ENCODE peak calls at places on chromosomes 12 and 14, in seven cellular contexts. Z, Q, D, N, B, U and I are unnamed samples. For H3K36me3, the result is how much of the 10 kb centered on the place peaks cover.

GRCh38 chr14:41016213-41016612 is 590.5 kb upstream of the LRFN5 start:
- DNase-seq in Z (no peak), Q (no peak), D (no peak), N (no peak), B (no peak), U (no peak), I (no peak)

GRCh38 chr12:53102883-53103807 is at the start of gene SOAT2:
- DNase-seq in Z (peak), Q (no peak), D (no peak), N (no peak), B (no peak), U (no peak), I (no peak)

GRCh38 chr14:100554082-100554677 is 33.0 kb downstream of the BEGAIN start:
- DNase-seq in Z (no peak), Q (no peak), D (no peak), N (peak), B (peak), U (no peak), I (no peak)

GRCh38 chr12:76820888-76821482 is 57.1 kb downstream of the ZDHHC17 start:
- DNase-seq in Z (no peak), Q (peak), D (no peak), N (peak), B (peak), U (no peak), I (no peak)

GRCh38 chr12:50514526-50515276 is 9.9 kb downstream of the DIP2B start:
- DNase-seq in Z (no peak), Q (no peak), D (no peak), N (no peak), B (no peak), U (no peak), I (no peak)

GRCh38 chr12:29216266-29216665 is 67.2 kb downstream of the FAR2 start:
- DNase-seq in Z (no peak), Q (no peak), D (no peak), N (no peak), B (no peak), U (no peak), I (no peak)

GRCh38 chr14:60736494-60736893 is 1.9 kb downstream of the MNAT1 start:
- DNase-seq in Z (no peak), Q (peak), D (no peak), N (no peak), B (no peak), U (no peak), I (no peak)

GRCh38 chr14:72256055-72256454 is 323.8 kb downstream of the RGS6 start:
- DNase-seq in Z (no peak), Q (peak), D (no peak), N (no peak), B (no peak), U (no peak), I (no peak)

GRCh38 chr12:68450947-68451260 is 118.7 kb upstream of the MDM1 start:
- DNase-seq in Z (no peak), Q (no peak), D (no peak), N (no peak), B (no peak), U (no peak), I (no peak)

GRCh38 chr14:50766338-50766886 is 64.5 kb downstream of the NIN start:
- DNase-seq in Z (no peak), Q (peak), D (no peak), N (no peak), B (no peak), U (no peak), I (no peak)

GRCh38 chr14:95885866-95886265 is 9.2 kb downstream of the TUNAR start:
- DNase-seq in Z (no peak), Q (no peak), D (no peak), N (peak), B (no peak), U (no peak), I (peak)

GRCh38 chr14:48111151-48111550 is 435.7 kb upstream of the MDGA2 start:
- DNase-seq in Z (no peak), Q (no peak), D (no peak), N (no peak), B (no peak), U (no peak), I (no peak)

GRCh38 chr12:44441155-44441554 is 435.0 kb downstream of the NELL2 start:
- DNase-seq in Z (no peak), Q (no peak), D (no peak), N (no peak), B (no peak), U (no peak), I (no peak)

GRCh38 chr14:60878536-60878935 is 102.3 kb downstream of the TRMT5 start:
- DNase-seq in Z (no peak), Q (no peak), D (no peak), N (no peak), B (no peak), U (no peak), I (no peak)

GRCh38 chr12:96526110-96526509 is 36.7 kb downstream of the CFAP54 start:
- DNase-seq in Z (no peak), Q (no peak), D (no peak), N (no peak), B (no peak), U (no peak), I (no peak)

GRCh38 chr14:41607966-41608663 is 1.4 kb downstream of the LRFN5 start:
- DNase-seq in Z (no peak), Q (no peak), D (no peak), N (peak), B (no peak), U (peak), I (peak)

GRCh38 chr12:123705935-123706334 is 6.2 kb upstream of the ATP6V0A2 start:
- DNase-seq in Z (no peak), Q (no peak), D (no peak), N (no peak), B (peak), U (no peak), I (no peak)

GRCh38 chr14:61472025-61472672 is 150.8 kb downstream of the PRKCH start:
- DNase-seq in Z (peak), Q (peak), D (no peak), N (peak), B (no peak), U (no peak), I (no peak)

GRCh38 chr12:107225626-107226025 is 132.3 kb upstream of the CRY1 start:
- DNase-seq in Z (no peak), Q (peak), D (no peak), N (no peak), B (no peak), U (no peak), I (no peak)

GRCh38 chr12:52645120-52645761 is 6.8 kb downstream of the KRT2 start:
- DNase-seq in Z (peak), Q (no peak), D (no peak), N (no peak), B (no peak), U (no peak), I (no peak)

GRCh38 chr12:5050542-5050941 is 6.9 kb downstream of the KCNA5 start:
- DNase-seq in Z (no peak), Q (no peak), D (no peak), N (no peak), B (no peak), U (no peak), I (no peak)

GRCh38 chr14:54213531-54213930 is 183.3 kb upstream of the CDKN3 start:
- DNase-seq in Z (no peak), Q (no peak), D (no peak), N (no peak), B (no peak), U (no peak), I (no peak)

GRCh38 chr12:28145211-28145610 is 45.0 kb upstream of the CCDC91 start:
- DNase-seq in Z (no peak), Q (no peak), D (no peak), N (no peak), B (no peak), U (no peak), I (no peak)

GRCh38 chr12:124764870-124765570 is 98.6 kb downstream of the SCARB1 start:
- DNase-seq in Z (no peak), Q (peak), D (no peak), N (no peak), B (no peak), U (no peak), I (no peak)

GRCh38 chr14:80213602-80214001 is 2.3 kb upstream of the DIO2 start:
- DNase-seq in Z (no peak), Q (peak), D (no peak), N (peak), B (peak), U (no peak), I (peak)

GRCh38 chr14:54567224-54567633 is 301 bp downstream of the SAMD4A start:
- DNase-seq in Z (no peak), Q (no peak), D (no peak), N (peak), B (peak), U (peak), I (peak)

GRCh38 chr12:1807489-1807888 is 12.9 kb upstream of the LRTM2 start:
- DNase-seq in Z (no peak), Q (no peak), D (no peak), N (no peak), B (no peak), U (peak), I (peak)

GRCh38 chr12:26317942-26318565 is 122.7 kb downstream of the SSPN start:
- DNase-seq in Z (no peak), Q (peak), D (no peak), N (no peak), B (no peak), U (no peak), I (no peak)

GRCh38 chr14:60106341-60106740 is 14.6 kb downstream of the PCNX4 start:
- DNase-seq in Z (no peak), Q (peak), D (no peak), N (peak), B (peak), U (no peak), I (peak)

GRCh38 chr12:116169071-116169470 is 108.4 kb downstream of the MED13L start:
- DNase-seq in Z (no peak), Q (no peak), D (no peak), N (no peak), B (no peak), U (no peak), I (no peak)

GRCh38 chr12:116171549-116171948 is 105.9 kb downstream of the MED13L start:
- DNase-seq in Z (no peak), Q (no peak), D (no peak), N (no peak), B (no peak), U (no peak), I (no peak)

GRCh38 chr12:116174904-116175303 is 102.6 kb downstream of the MED13L start:
- DNase-seq in Z (no peak), Q (no peak), D (no peak), N (no peak), B (no peak), U (no peak), I (no peak)

GRCh38 chr12:116177017-116177416 is 100.5 kb downstream of the MED13L start:
- DNase-seq in Z (no peak), Q (no peak), D (no peak), N (no peak), B (no peak), U (no peak), I (no peak)

DNA sequence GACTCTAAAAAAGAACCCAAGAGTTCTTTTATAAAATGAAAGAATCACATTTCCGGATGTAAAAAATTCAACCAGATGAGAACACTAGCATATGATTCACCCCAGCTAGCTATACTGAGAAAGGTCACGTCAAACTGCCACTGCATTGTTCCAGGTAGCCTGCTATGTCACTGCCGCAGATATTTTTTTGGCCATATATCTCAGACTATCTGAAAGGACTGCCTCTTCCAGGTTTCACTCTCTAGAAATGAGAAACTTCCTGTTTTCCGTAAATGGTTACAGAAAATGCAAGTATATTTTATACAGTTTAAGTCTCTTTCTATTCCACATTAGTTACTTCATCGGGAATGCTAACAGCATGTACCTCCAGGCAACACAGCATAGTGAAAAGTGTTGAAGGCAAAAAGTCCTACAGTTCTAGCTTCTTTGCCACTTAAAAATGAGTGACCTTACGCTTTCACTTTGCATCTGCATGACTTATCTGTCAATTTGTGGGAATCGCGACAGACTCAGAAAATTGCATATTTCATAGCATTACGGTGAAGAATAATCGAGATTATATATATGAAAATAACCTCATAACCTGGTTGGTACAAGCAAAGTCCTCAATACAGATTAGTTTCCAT is 105.2 kb downstream of the MED13L start:
- DNase-seq in Z (no peak), Q (no peak), D (no peak), N (no peak), B (no peak), U (no peak), I (no peak)
- H3K4me3 ChIP-seq in Z (no peak), Q (no peak), D (no peak), N (no peak), B (no peak), U (no peak), I (no peak)

GRCh38 chr12:131194166-131194565 is 240.5 kb downstream of the ADGRD1 start:
- DNase-seq in Z (no peak), Q (no peak), D (no peak), N (no peak), B (peak), U (no peak), I (no peak)

GRCh38 chr12:131199221-131199620 is 245.5 kb downstream of the ADGRD1 start:
- DNase-seq in Z (no peak), Q (no peak), D (no peak), N (no peak), B (no peak), U (no peak), I (no peak)

GRCh38 chr12:131195796-131196195 is 242.1 kb downstream of the ADGRD1 start:
- DNase-seq in Z (no peak), Q (no peak), D (no peak), N (no peak), B (no peak), U (no peak), I (peak)

GRCh38 chr12:131197490-131197889 is 243.8 kb downstream of the ADGRD1 start:
- DNase-seq in Z (no peak), Q (no peak), D (no peak), N (no peak), B (no peak), U (no peak), I (no peak)

GRCh38 chr12:131196220-131196619 is 242.5 kb downstream of the ADGRD1 start:
- DNase-seq in Z (no peak), Q (no peak), D (no peak), N (no peak), B (no peak), U (no peak), I (peak)
- H3K36me3 ChIP-seq in Z (under half), Q (under half), D (under half), N (under half), B (under half), U (under half), I (under half)

GRCh38 chr14:73742520-73743238 is 28.5 kb upstream of the PNMA1 start:
- DNase-seq in Z (no peak), Q (no peak), D (no peak), N (no peak), B (no peak), U (no peak), I (no peak)

GRCh38 chr14:73740921-73741326 is 26.7 kb upstream of the PNMA1 start:
- DNase-seq in Z (no peak), Q (no peak), D (peak), N (peak), B (peak), U (no peak), I (peak)

GRCh38 chr14:73743431-73743931 is 29.3 kb upstream of the PNMA1 start:
- DNase-seq in Z (peak), Q (no peak), D (no peak), N (peak), B (no peak), U (no peak), I (no peak)

GRCh38 chr14:73741386-73741875 is 27.2 kb upstream of the PNMA1 start:
- DNase-seq in Z (peak), Q (peak), D (no peak), N (peak), B (peak), U (no peak), I (peak)

GRCh38 chr14:73741876-73742519 is 27.8 kb upstream of the PNMA1 start:
- DNase-seq in Z (no peak), Q (no peak), D (no peak), N (no peak), B (no peak), U (no peak), I (no peak)
- H3K4me3 ChIP-seq in Z (peak), Q (peak), D (no peak), N (no peak), B (no peak), U (no peak), I (no peak)

DNA sequence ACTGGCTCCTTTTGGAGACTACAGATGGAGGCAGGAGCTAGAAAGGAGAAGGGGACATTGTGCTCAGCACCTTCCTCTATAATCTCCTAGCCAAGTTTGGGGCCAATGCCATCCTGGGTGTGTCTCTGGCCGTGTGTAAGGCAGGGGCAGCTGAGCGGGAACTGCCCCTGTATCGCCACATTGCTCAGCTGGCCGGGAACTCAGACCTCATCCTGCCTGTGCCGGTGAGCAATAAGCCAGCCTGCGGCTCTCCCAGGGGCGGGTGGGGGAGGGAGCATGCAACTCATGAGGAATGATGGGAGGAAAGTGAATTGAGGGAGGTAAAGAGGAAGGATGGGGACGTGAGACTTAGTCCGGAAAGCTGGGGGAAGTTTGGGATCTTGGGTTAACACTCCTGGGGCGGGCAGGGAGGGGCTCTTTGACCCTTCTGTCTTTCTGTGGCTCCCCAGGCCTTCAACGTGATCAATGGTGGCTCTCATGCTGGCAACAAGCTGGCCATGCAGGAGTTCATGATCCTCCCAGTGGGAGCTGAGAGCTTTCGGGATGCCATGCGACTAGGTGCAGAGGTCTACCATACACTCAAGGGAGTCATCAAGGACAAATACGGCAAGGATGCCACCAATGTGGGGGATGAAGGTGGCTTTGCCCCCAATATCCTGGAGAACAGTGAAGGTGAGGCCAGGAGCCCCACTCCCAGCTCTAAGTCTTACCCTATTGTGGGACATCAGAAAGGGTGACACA is 3.3 kb downstream of the ENO2 start:
- DNase-seq in Z (no peak), Q (no peak), D (no peak), N (no peak), B (no peak), U (no peak), I (peak)
- H3K36me3 ChIP-seq in Z (under half), Q (under half), D (under half), N (under half), B (under half), U (under half), I (under half)

DNA sequence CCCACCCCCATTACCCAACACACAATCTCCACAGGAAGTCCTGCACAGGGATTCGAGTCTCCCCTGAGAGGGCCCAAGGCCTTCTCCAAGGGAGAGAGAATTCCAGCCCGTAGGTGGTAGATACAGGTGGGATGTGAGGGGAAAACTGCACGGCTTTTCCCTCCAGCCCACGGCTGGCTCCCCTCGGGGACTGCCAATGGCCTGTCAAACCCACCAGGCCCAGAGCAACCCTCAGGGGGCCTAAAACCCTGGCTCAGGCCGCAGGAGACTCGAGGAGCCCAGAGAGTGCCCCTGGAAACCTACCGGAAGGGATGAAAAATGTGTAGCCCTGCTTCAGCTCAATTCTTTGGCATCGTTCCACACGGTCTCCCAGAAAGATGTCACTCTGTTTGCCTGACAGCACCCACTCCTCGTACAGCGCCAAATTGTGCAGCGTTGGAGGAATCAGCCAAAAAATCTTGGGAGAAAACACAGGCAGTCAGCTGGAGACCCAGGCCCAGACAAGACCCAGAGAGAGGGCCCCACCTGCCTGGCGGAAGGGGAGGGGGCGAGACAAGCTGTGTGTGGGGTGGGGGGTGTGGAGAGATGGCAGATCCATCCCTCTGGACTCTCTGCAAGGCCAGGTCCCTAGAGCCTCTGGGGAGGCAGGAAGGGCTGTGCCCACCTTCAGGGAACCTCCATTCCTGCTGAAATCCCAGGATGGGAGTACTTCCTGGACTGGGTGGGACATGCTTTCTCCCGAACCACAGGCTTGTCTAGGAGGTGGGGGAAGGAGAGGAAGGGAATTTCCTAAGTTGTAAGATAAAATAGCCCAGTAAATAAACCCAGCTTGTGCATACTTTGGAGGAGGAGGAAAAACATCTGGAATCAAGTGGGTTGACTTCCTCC is 48.1 kb downstream of the KDM2B start:
- DNase-seq in Z (no peak), Q (no peak), D (no peak), N (no peak), B (no peak), U (no peak), I (no peak)
- H3K4me3 ChIP-seq in Z (no peak), Q (no peak), D (no peak), N (no peak), B (no peak), U (no peak), I (no peak)

DNA sequence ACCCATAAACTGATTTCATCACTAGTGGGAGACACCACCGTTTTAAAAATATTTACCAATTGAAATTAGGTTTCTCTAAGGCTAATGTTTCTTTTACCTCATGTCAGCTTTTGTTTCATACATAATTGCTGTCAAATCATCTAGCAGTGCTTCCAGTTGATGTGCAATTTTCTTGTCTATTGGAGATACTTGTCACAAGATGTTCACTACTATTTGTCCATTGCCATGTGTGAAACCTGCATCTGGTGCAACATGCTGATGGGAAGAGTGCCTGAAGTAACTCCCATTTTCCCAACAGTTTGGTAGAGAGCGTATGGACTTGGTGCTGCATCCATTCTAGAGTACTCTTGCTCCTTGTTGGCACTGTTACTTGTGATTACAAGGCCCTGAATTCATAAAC is 9.7 kb downstream of the XPOT start:
- DNase-seq in Z (no peak), Q (no peak), D (no peak), N (no peak), B (no peak), U (no peak), I (no peak)
- H3K36me3 ChIP-seq in Z (half or more), Q (half or more), D (under half), N (under half), B (under half), U (half or more), I (under half)

GRCh38 chr14:31968912-31969311 is 108.2 kb upstream of the ARHGAP5 start:
- DNase-seq in Z (no peak), Q (no peak), D (no peak), N (no peak), B (no peak), U (no peak), I (no peak)
- H3K4me3 ChIP-seq in Z (no peak), Q (no peak), D (no peak), N (no peak), B (no peak), U (no peak), I (no peak)